ENCODE peak calls at places on chromosomes 11 and 22, in five cellular contexts. One of them, this sample, is unnamed. For H3K9me2, the result is how much of the 10 kb centered on the place peaks cover.

GRCh38 chr22:30919973-30920372 is 48.6 kb downstream of the MORC2 start:
- DNase-seq in GM23338: no peak
- DNase-seq in HCT116: no peak
- DNase-seq in MM.1S: no peak
- DNase-seq in GM23248: no peak
- DNase-seq in this sample: no peak

GRCh38 chr11:113519989-113520613 is 44.9 kb upstream of the DRD2 start:
- DNase-seq in GM23338: no peak
- DNase-seq in HCT116: no peak
- DNase-seq in MM.1S: no peak
- DNase-seq in GM23248: peak
- DNase-seq in this sample: no peak

GRCh38 chr22:50710221-50710620 is 27.8 kb upstream of the ACR start:
- DNase-seq in GM23338: no peak
- DNase-seq in HCT116: no peak
- DNase-seq in MM.1S: no peak
- DNase-seq in GM23248: no peak
- DNase-seq in this sample: no peak

GRCh38 chr11:10371926-10372641 is 67.2 kb downstream of the ADM start:
- DNase-seq in GM23338: no peak
- DNase-seq in HCT116: no peak
- DNase-seq in MM.1S: no peak
- DNase-seq in GM23248: no peak
- DNase-seq in this sample: no peak

GRCh38 chr11:70810131-70810530 is 411.8 kb downstream of the CTTN start:
- DNase-seq in GM23338: no peak
- DNase-seq in HCT116: no peak
- DNase-seq in MM.1S: no peak
- DNase-seq in GM23248: no peak
- DNase-seq in this sample: no peak

GRCh38 chr22:25942989-25943411 is 201.0 kb downstream of the MYO18B start:
- DNase-seq in GM23338: no peak
- DNase-seq in HCT116: no peak
- DNase-seq in MM.1S: no peak
- DNase-seq in GM23248: peak
- DNase-seq in this sample: peak

GRCh38 chr11:134098566-134099184 is 29.8 kb downstream of the JAM3 start:
- DNase-seq in GM23338: peak
- DNase-seq in HCT116: peak
- DNase-seq in MM.1S: no peak
- DNase-seq in GM23248: no peak
- DNase-seq in this sample: peak

GRCh38 chr11:2811206-2812091 is 74.1 kb downstream of the CDKN1C start:
- DNase-seq in GM23338: no peak
- DNase-seq in HCT116: no peak
- DNase-seq in MM.1S: no peak
- DNase-seq in GM23248: no peak
- DNase-seq in this sample: no peak

GRCh38 chr11:88508558-88508807 is 170.9 kb upstream of the CTSC start:
- DNase-seq in GM23338: no peak
- DNase-seq in HCT116: no peak
- DNase-seq in MM.1S: no peak
- DNase-seq in GM23248: no peak
- DNase-seq in this sample: peak

GRCh38 chr11:57222239-57222638 is 14.8 kb downstream of the APLNR start:
- DNase-seq in GM23338: no peak
- DNase-seq in HCT116: no peak
- DNase-seq in MM.1S: no peak
- DNase-seq in GM23248: no peak
- DNase-seq in this sample: no peak

GRCh38 chr11:96260067-96260511 is 82.9 kb downstream of the MAML2 start:
- DNase-seq in GM23338: no peak
- DNase-seq in HCT116: no peak
- DNase-seq in MM.1S: no peak
- DNase-seq in GM23248: no peak
- DNase-seq in this sample: no peak
- H3K4me2 ChIP-seq in GM23338: no peak
- H3K4me2 ChIP-seq in HCT116: peak
- H3K4me2 ChIP-seq in MM.1S: no peak
- H3K4me2 ChIP-seq in GM23248: peak
- H3K4me2 ChIP-seq in this sample: no peak

GRCh38 chr11:76210920-76211851 is 4.9 kb upstream of the WNT11 start:
- DNase-seq in GM23338: peak
- DNase-seq in HCT116: no peak
- DNase-seq in MM.1S: no peak
- DNase-seq in GM23248: no peak
- DNase-seq in this sample: no peak
- TF ChIP-seq EZH2 in GM23338: peak
- TF ChIP-seq EZH2 in HCT116: no peak
- TF ChIP-seq EZH2 in MM.1S: no peak
- TF ChIP-seq EZH2 in GM23248: no peak
- TF ChIP-seq EZH2 in this sample: no peak

GRCh38 chr22:44623771-44624510 is 78.1 kb upstream of the PRR5 start:
- DNase-seq in GM23338: peak
- DNase-seq in HCT116: no peak
- DNase-seq in MM.1S: peak
- DNase-seq in GM23248: no peak
- DNase-seq in this sample: peak
- H3K9me2 ChIP-seq in GM23338: under half
- H3K9me2 ChIP-seq in HCT116: under half
- H3K9me2 ChIP-seq in MM.1S: under half
- H3K9me2 ChIP-seq in GM23248: under half
- H3K9me2 ChIP-seq in this sample: under half

GRCh38 chr11:129855086-129855485 is 39.4 kb downstream of the TMEM45B start:
- DNase-seq in GM23338: no peak
- DNase-seq in HCT116: no peak
- DNase-seq in MM.1S: no peak
- DNase-seq in GM23248: no peak
- DNase-seq in this sample: no peak

GRCh38 chr11:129854229-129854805 is 38.7 kb downstream of the TMEM45B start:
- DNase-seq in GM23338: no peak
- DNase-seq in HCT116: no peak
- DNase-seq in MM.1S: no peak
- DNase-seq in GM23248: peak
- DNase-seq in this sample: no peak

GRCh38 chr11:129853508-129854228 is 38.0 kb downstream of the TMEM45B start:
- DNase-seq in GM23338: peak
- DNase-seq in HCT116: no peak
- DNase-seq in MM.1S: no peak
- DNase-seq in GM23248: peak
- DNase-seq in this sample: peak

GRCh38 chr11:129852125-129852740 is 36.6 kb downstream of the TMEM45B start:
- DNase-seq in GM23338: no peak
- DNase-seq in HCT116: no peak
- DNase-seq in MM.1S: no peak
- DNase-seq in GM23248: peak
- DNase-seq in this sample: no peak

DNA sequence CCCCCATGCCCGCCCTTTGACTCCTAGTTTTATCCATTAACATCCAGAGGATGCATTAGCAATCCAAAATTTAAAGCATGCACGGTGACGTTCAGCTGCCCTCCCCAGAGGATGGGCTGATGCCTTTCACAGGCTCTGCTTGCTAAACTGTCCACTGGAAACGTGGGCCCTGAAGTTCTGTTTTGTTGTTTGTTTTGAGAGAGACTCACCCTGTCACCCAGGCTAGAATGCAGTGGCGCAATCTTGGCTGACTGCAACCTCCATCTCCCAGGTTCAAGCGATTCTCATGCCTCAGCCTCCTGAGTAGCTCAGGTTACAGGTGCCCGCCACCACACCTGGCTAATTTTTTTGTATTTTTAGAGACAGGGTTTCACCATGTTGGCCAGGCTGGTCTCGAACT is 39.3 kb downstream of the NFRKB start:
- DNase-seq in GM23338: no peak
- DNase-seq in HCT116: no peak
- DNase-seq in MM.1S: no peak
- DNase-seq in GM23248: no peak
- DNase-seq in this sample: no peak
- H3K4me2 ChIP-seq in GM23338: no peak
- H3K4me2 ChIP-seq in HCT116: no peak
- H3K4me2 ChIP-seq in MM.1S: no peak
- H3K4me2 ChIP-seq in GM23248: no peak
- H3K4me2 ChIP-seq in this sample: no peak

GRCh38 chr11:27722117-27722844 is 22.0 kb upstream of the BDNF start:
- DNase-seq in GM23338: peak
- DNase-seq in HCT116: no peak
- DNase-seq in MM.1S: peak
- DNase-seq in GM23248: peak
- DNase-seq in this sample: peak
- TF ChIP-seq EZH2 in GM23338: peak
- TF ChIP-seq EZH2 in HCT116: no peak
- TF ChIP-seq EZH2 in MM.1S: no peak
- TF ChIP-seq EZH2 in GM23248: no peak
- TF ChIP-seq EZH2 in this sample: peak

GRCh38 chr22:39450258-39450955 is 6.4 kb upstream of the MGAT3 start:
- DNase-seq in GM23338: no peak
- DNase-seq in HCT116: no peak
- DNase-seq in MM.1S: no peak
- DNase-seq in GM23248: no peak
- DNase-seq in this sample: no peak

GRCh38 chr22:39448205-39449054 is 8.4 kb upstream of the MGAT3 start:
- DNase-seq in GM23338: no peak
- DNase-seq in HCT116: no peak
- DNase-seq in MM.1S: peak
- DNase-seq in GM23248: no peak
- DNase-seq in this sample: peak

GRCh38 chr22:39446239-39446721 is 10.5 kb upstream of the MGAT3 start:
- DNase-seq in GM23338: peak
- DNase-seq in HCT116: no peak
- DNase-seq in MM.1S: peak
- DNase-seq in GM23248: no peak
- DNase-seq in this sample: peak

GRCh38 chr22:39452740-39453040 is 4.1 kb upstream of the MGAT3 start:
- DNase-seq in GM23338: no peak
- DNase-seq in HCT116: no peak
- DNase-seq in MM.1S: no peak
- DNase-seq in GM23248: no peak
- DNase-seq in this sample: no peak

DNA sequence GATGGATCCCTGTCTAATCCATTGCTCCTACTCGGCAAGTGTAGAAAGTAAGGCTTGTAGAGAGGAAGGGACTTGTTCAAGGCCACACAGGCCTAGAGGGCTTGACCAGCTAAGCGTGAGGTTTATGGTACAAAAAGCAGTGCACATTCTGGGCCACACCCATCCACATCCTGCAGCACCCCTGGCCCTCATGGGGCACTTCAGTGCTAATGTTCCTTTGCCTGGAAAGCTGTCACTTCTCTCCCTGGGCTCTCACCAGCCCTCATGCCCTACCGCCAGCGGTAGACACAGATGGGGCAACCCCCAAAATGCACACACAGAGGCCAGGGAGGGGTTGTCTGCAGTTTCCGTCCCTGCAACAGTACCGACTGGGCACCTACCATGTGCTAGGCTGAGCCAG is 7.1 kb upstream of the MGAT3 start:
- DNase-seq in GM23338: no peak
- DNase-seq in HCT116: no peak
- DNase-seq in MM.1S: no peak
- DNase-seq in GM23248: no peak
- DNase-seq in this sample: no peak
- H3K9me2 ChIP-seq in GM23338: under half
- H3K9me2 ChIP-seq in HCT116: under half
- H3K9me2 ChIP-seq in MM.1S: under half
- H3K9me2 ChIP-seq in GM23248: under half
- H3K9me2 ChIP-seq in this sample: under half

GRCh38 chr11:115439385-115439784 is 64.8 kb downstream of the CADM1 start:
- DNase-seq in GM23338: no peak
- DNase-seq in HCT116: no peak
- DNase-seq in MM.1S: no peak
- DNase-seq in GM23248: no peak
- DNase-seq in this sample: no peak
- H3K4me2 ChIP-seq in GM23338: no peak
- H3K4me2 ChIP-seq in HCT116: no peak
- H3K4me2 ChIP-seq in MM.1S: no peak
- H3K4me2 ChIP-seq in GM23248: no peak
- H3K4me2 ChIP-seq in this sample: no peak

This sample was measured in hepatocyte.